ENCODE peak calls at places on chromosomes 6 and 20, in five cellular contexts. G is adrenal gland, T is suprapubic skin, M is NCI-H69, F is RCC 7860. N is an unnamed sample.

GRCh38 chr6:63571382-63571882 is 848 bp upstream of the LOC128125822 start:
- DNase-seq in G (no peak), T (no peak), M (no peak), F (no peak), N (no peak)

GRCh38 chr6:12844284-12845223 is 128.0 kb downstream of the PHACTR1 start:
- DNase-seq in G (no peak), T (no peak), M (peak; percentile 47), F (no peak), N (peak; percentile 56)

GRCh38 chr6:138157986-138158638 is 3.6 kb upstream of the ARFGEF3 start:
- DNase-seq in G (no peak), T (no peak), M (peak; percentile 63), F (no peak), N (peak; percentile 21)

GRCh38 chr6:125983246-125983945 is 2.9 kb upstream of the TRMT11 start:
- DNase-seq in G (no peak), T (no peak), M (no peak), F (no peak), N (no peak)

GRCh38 chr20:651713-652610 is 1.0 kb downstream of the SRXN1 start:
- DNase-seq in G (peak; percentile 41), T (no peak), M (no peak), F (peak; percentile 6), N (no peak)

GRCh38 chr6:187252-187840 is 104.9 kb upstream of the DUSP22 start:
- DNase-seq in G (no peak), T (no peak), M (no peak), F (no peak), N (peak; percentile 21)

GRCh38 chr6:69914015-69914485 is 47.7 kb downstream of the COL19A1 start:
- DNase-seq in G (no peak), T (no peak), M (no peak), F (no peak), N (no peak)

GRCh38 chr6:168274046-168274952 is 45.3 kb downstream of the DACT2 start:
- DNase-seq in G (no peak), T (no peak), M (no peak), F (peak; percentile 16), N (peak; percentile 91)

GRCh38 chr6:2940010-2940850 is 31.1 kb downstream of the SERPINB6 start:
- DNase-seq in G (peak; percentile 18), T (no peak), M (no peak), F (no peak), N (no peak)

GRCh38 chr20:35286077-35286898 is 1.7 kb upstream of the EIF6 start:
- DNase-seq in G (no peak), T (no peak), M (no peak), F (no peak), N (peak; percentile 31)

GRCh38 chr20:5073154-5074049 is 46.4 kb downstream of the PCNA start:
- DNase-seq in G (peak; percentile 95), T (peak; percentile 91), M (peak; percentile 91), F (peak; percentile 41), N (no peak)

GRCh38 chr20:24587384-24588046 is 118.1 kb downstream of the SYNDIG1 start:
- DNase-seq in G (no peak), T (no peak), M (no peak), F (no peak), N (peak; percentile 63)

GRCh38 chr6:166782541-166782940 is 155.5 kb upstream of the RPS6KA2 start:
- DNase-seq in G (no peak), T (no peak), M (no peak), F (no peak), N (no peak)

GRCh38 chr6:42131531-42131930 is 10.9 kb downstream of the C6orf132 start:
- DNase-seq in G (no peak), T (no peak), M (no peak), F (peak; percentile 53), N (no peak)

GRCh38 chr20:49699200-49699992 is 14.3 kb downstream of the B4GALT5 start:
- DNase-seq in G (no peak), T (no peak), M (no peak), F (peak; percentile 85), N (no peak)

GRCh38 chr20:41380551-41381262 is 14.1 kb upstream of the EMILIN3 start:
- DNase-seq in G (no peak), T (peak; percentile 37), M (no peak), F (no peak), N (no peak)

GRCh38 chr6:16481680-16482079 is 243.3 kb downstream of the GMPR start:
- DNase-seq in G (no peak), T (no peak), M (no peak), F (no peak), N (no peak)

GRCh38 chr20:3927486-3928291 is 38.5 kb downstream of the PANK2 start:
- DNase-seq in G (no peak), T (no peak), M (peak; percentile 71), F (no peak), N (peak; percentile 69)

GRCh38 chr6:140027239-140027638 is 652.8 kb upstream of the CITED2 start:
- DNase-seq in G (no peak), T (no peak), M (no peak), F (no peak), N (no peak)

GRCh38 chr6:25295651-25296050 is 16.5 kb downstream of the CARMIL1 start:
- DNase-seq in G (no peak), T (no peak), M (no peak), F (peak; percentile 47), N (no peak)

GRCh38 chr20:46828471-46828870 is 66.2 kb upstream of the EYA2 start:
- DNase-seq in G (no peak), T (no peak), M (no peak), F (peak; percentile 41), N (no peak)

GRCh38 chr6:127691147-127691546 is 114.2 kb downstream of the C6orf58 start:
- DNase-seq in G (no peak), T (no peak), M (no peak), F (no peak), N (no peak)

GRCh38 chr6:43570876-43571441 is 4.9 kb downstream of the XPO5 start:
- DNase-seq in G (no peak), T (no peak), M (peak; percentile 22), F (peak; percentile 59), N (no peak)

GRCh38 chr6:32852844-32853540 is 512 bp downstream of the TAP1 start:
- DNase-seq in G (peak; percentile 64), T (peak; percentile 81), M (peak; percentile 38), F (no peak), N (peak; percentile 45)

GRCh38 chr20:19783966-19784401 is 25.9 kb downstream of the RIN2 start:
- DNase-seq in G (peak; percentile 75), T (no peak), M (peak; percentile 79), F (no peak), N (no peak)

GRCh38 chr6:41642960-41643898 is 5.0 kb downstream of the MDFI start:
- DNase-seq in G (no peak), T (peak; percentile 31), M (peak; percentile 35), F (no peak), N (no peak)

GRCh38 chr6:24831771-24832718 is 33.3 kb upstream of the ARMH2 start:
- DNase-seq in G (no peak), T (no peak), M (no peak), F (no peak), N (peak; percentile 20)

N was measured in left kidney.